ENCODE peak calls at places on chromosomes 1 and 21, in five cellular contexts. J is activated T-cell treated with anti-CD3 and anti-CD28 coated beads for 1 hour, G is hippocampal formation, B is EL, C is AG10803. S is an unnamed sample.

GRCh38 chr1:198879711-198880306 is 241.0 kb downstream of the PTPRC start:
- DNase-seq in J (no peak), G (no peak), B (no peak), C (no peak), S (no peak)

GRCh38 chr1:198437352-198437751 is 103.1 kb downstream of the ATP6V1G3 start:
- DNase-seq in J (no peak), G (no peak), B (peak), C (peak), S (no peak)

GRCh38 chr1:210876275-210876674 is 257.7 kb downstream of the KCNH1 start:
- DNase-seq in J (no peak), G (no peak), B (no peak), C (no peak), S (no peak)

GRCh38 chr1:205465392-205465791 is 9.5 kb upstream of the BLACAT1 start:
- DNase-seq in J (no peak), G (no peak), B (no peak), C (no peak), S (no peak)

GRCh38 chr1:55352080-55352800 is 137.1 kb upstream of the USP24 start:
- DNase-seq in J (no peak), G (no peak), B (no peak), C (peak), S (no peak)

GRCh38 chr1:26468911-26469310 is 3.3 kb upstream of the HMGN2 start:
- DNase-seq in J (no peak), G (no peak), B (no peak), C (no peak), S (no peak)

GRCh38 chr1:167022384-167022783 is 33.3 kb downstream of the MAEL start:
- DNase-seq in J (no peak), G (no peak), B (no peak), C (no peak), S (no peak)

GRCh38 chr21:33670076-33670475 is 27.8 kb downstream of the ITSN1 start:
- DNase-seq in J (no peak), G (no peak), B (peak), C (no peak), S (no peak)

GRCh38 chr1:207841318-207841717 is 69.6 kb downstream of the CD34 start:
- DNase-seq in J (no peak), G (no peak), B (no peak), C (no peak), S (no peak)

GRCh38 chr21:37346841-37347430 is 19.6 kb upstream of the DYRK1A start:
- DNase-seq in J (no peak), G (no peak), B (no peak), C (no peak), S (no peak)

GRCh38 chr21:43818685-43819084 is 29.3 kb downstream of the RRP1 start:
- DNase-seq in J (no peak), G (no peak), B (no peak), C (no peak), S (no peak)

S was measured in MCF 10A.